ENCODE peak calls at places on chromosomes 1 and 21, in seven cellular contexts. U is iris pigment epithelial cell; Y is IMR-90; F is Calu3; I is CD8-positive, alpha-beta memory T cell; D is A172; N is effector CD4-positive, alpha-beta T cell. V is an unnamed sample.

GRCh38 chr1:230067871-230068814 is 1.1 kb downstream of the GALNT2 start:
- DNase-seq in U (peak), Y (no peak), F (peak), I (peak), D (no peak), N (no peak), V (peak)

GRCh38 chr1:211939876-211940468 is 95.4 kb downstream of the INTS7 start:
- DNase-seq in U (no peak), Y (no peak), F (no peak), I (no peak), D (no peak), N (no peak), V (no peak)

GRCh38 chr1:77876884-77877283 is 11.5 kb upstream of the NEXN start:
- DNase-seq in U (peak), Y (peak), F (no peak), I (no peak), D (no peak), N (no peak), V (no peak)

GRCh38 chr1:23283660-23284602 is 60.2 kb downstream of the HNRNPR start:
- DNase-seq in U (peak), Y (peak), F (no peak), I (no peak), D (peak), N (no peak), V (no peak)

GRCh38 chr1:160115545-160116276 is at the start of gene ATP1A2:
- DNase-seq in U (no peak), Y (no peak), F (no peak), I (no peak), D (no peak), N (no peak), V (no peak)

GRCh38 chr1:64923294-64923718 is 43.0 kb downstream of the JAK1 start:
- DNase-seq in U (no peak), Y (no peak), F (no peak), I (peak), D (no peak), N (no peak), V (no peak)

GRCh38 chr1:165635329-165635728 is 4.3 kb downstream of the MGST3 start:
- DNase-seq in U (peak), Y (peak), F (no peak), I (no peak), D (no peak), N (no peak), V (no peak)

GRCh38 chr1:78722947-78723346 is 73.3 kb downstream of the IFI44 start:
- DNase-seq in U (peak), Y (peak), F (no peak), I (no peak), D (no peak), N (no peak), V (no peak)

GRCh38 chr1:214364335-214364734 is 83.4 kb downstream of the SMYD2 start:
- DNase-seq in U (no peak), Y (no peak), F (no peak), I (no peak), D (peak), N (no peak), V (no peak)

GRCh38 chr1:233364695-233365539 is 37.4 kb downstream of the MAP3K21 start:
- DNase-seq in U (peak), Y (peak), F (peak), I (no peak), D (peak), N (no peak), V (no peak)

GRCh38 chr1:100955322-100955721 is 59.4 kb downstream of the SLC30A7 start:
- DNase-seq in U (peak), Y (peak), F (no peak), I (no peak), D (peak), N (no peak), V (no peak)

GRCh38 chr1:156856282-156856785 is 2.6 kb downstream of the INSRR start:
- DNase-seq in U (no peak), Y (no peak), F (no peak), I (no peak), D (no peak), N (no peak), V (no peak)

GRCh38 chr1:222288056-222288455 is 259.8 kb downstream of the HHIPL2 start:
- DNase-seq in U (no peak), Y (peak), F (peak), I (no peak), D (peak), N (no peak), V (no peak)

GRCh38 chr1:53107570-53108322 is 34.7 kb downstream of the SLC1A7 start:
- DNase-seq in U (peak), Y (peak), F (no peak), I (no peak), D (peak), N (no peak), V (no peak)

GRCh38 chr1:227429447-227430359 is 111.4 kb upstream of the CDC42BPA start:
- DNase-seq in U (peak), Y (peak), F (no peak), I (no peak), D (peak), N (no peak), V (no peak)

GRCh38 chr21:32055305-32055704 is 182.5 kb downstream of the HUNK start:
- DNase-seq in U (no peak), Y (no peak), F (no peak), I (no peak), D (no peak), N (no peak), V (no peak)

GRCh38 chr1:33047839-33048305 is 11.2 kb upstream of the AK2 start:
- DNase-seq in U (peak), Y (peak), F (no peak), I (no peak), D (no peak), N (no peak), V (no peak)

GRCh38 chr1:46432781-46433327 is 38.7 kb downstream of the FAAH start:
- DNase-seq in U (no peak), Y (no peak), F (no peak), I (no peak), D (no peak), N (no peak), V (no peak)

GRCh38 chr1:78722521-78722920 is 72.9 kb downstream of the IFI44 start:
- DNase-seq in U (no peak), Y (no peak), F (no peak), I (no peak), D (no peak), N (no peak), V (no peak)

GRCh38 chr21:45892156-45892919 is 89.2 kb upstream of the COL6A1 start:
- DNase-seq in U (no peak), Y (no peak), F (no peak), I (peak), D (no peak), N (no peak), V (peak)

GRCh38 chr1:119141020-119141424 is 569 bp upstream of the WARS2 start:
- DNase-seq in U (no peak), Y (no peak), F (peak), I (no peak), D (no peak), N (no peak), V (peak)

GRCh38 chr1:202553560-202554038 is 156.7 kb downstream of the SYT2 start:
- DNase-seq in U (peak), Y (peak), F (no peak), I (no peak), D (peak), N (no peak), V (no peak)

GRCh38 chr1:12434174-12434573 is 183.8 kb downstream of the DHRS3 start:
- DNase-seq in U (peak), Y (peak), F (no peak), I (peak), D (peak), N (no peak), V (peak)

GRCh38 chr1:20440785-20441200 is 45.2 kb downstream of the CAMK2N1 start:
- DNase-seq in U (peak), Y (peak), F (peak), I (peak), D (peak), N (peak), V (peak)